ENCODE peak calls at places on chromosomes 6 and 20, in five cellular contexts. E, X, P, R and V are unnamed samples.

GRCh38 chr6:156283091-156283490 is 494.1 kb upstream of the ARID1B start:
- DNase-seq in R (no peak), E (no peak), P (no peak), X (no peak), V (no peak)

GRCh38 chr20:36470482-36471062 is 70.7 kb upstream of the MYL9 start:
- DNase-seq in E (no peak), R (no peak), X (no peak), P (no peak), V (no peak)

GRCh38 chr6:6610031-6610591 is 21.6 kb downstream of the LY86 start:
- DNase-seq in P (no peak), X (no peak), R (no peak), E (no peak), V (no peak)

GRCh38 chr6:15481892-15482291 is 180.9 kb downstream of the DTNBP1 start:
- DNase-seq in R (no peak), P (no peak), E (no peak), X (no peak), V (no peak)

GRCh38 chr20:38685853-38686473 is 38.3 kb upstream of the SLC32A1 start:
- DNase-seq in E (peak), P (peak), X (no peak), R (peak), V (no peak)

GRCh38 chr6:73768630-73769029 is 72.6 kb downstream of the CD109 start:
- DNase-seq in X (peak), E (no peak), P (no peak), R (no peak), V (no peak)

GRCh38 chr20:39954585-39954984 is 734.5 kb downstream of the MAFB start:
- DNase-seq in R (peak), P (no peak), E (no peak), X (no peak), V (no peak)

GRCh38 chr6:119173249-119174084 is 95.0 kb upstream of the FAM184A start:
- DNase-seq in E (no peak), P (no peak), X (no peak), R (no peak), V (no peak)

GRCh38 chr6:83927470-83927869 is 68.0 kb downstream of the CYB5R4 start:
- DNase-seq in X (no peak), R (no peak), P (no peak), E (no peak), V (no peak)

GRCh38 chr6:5554226-5554625 is 292.9 kb downstream of the FARS2 start:
- DNase-seq in R (no peak), E (no peak), X (no peak), P (no peak), V (no peak)

GRCh38 chr20:22757424-22758189 is 173.2 kb upstream of the FOXA2 start:
- DNase-seq in E (no peak), X (no peak), P (no peak), R (no peak), V (no peak)

GRCh38 chr20:32515631-32516101 is 69.5 kb downstream of the NOL4L start:
- DNase-seq in R (no peak), X (no peak), P (no peak), E (no peak), V (no peak)

GRCh38 chr6:42177514-42178364 is 4.6 kb downstream of the GUCA1A start:
- DNase-seq in R (no peak), X (no peak), E (no peak), P (no peak), V (no peak)

GRCh38 chr6:62645274-62645673 is 359.2 kb upstream of the KHDRBS2 start:
- DNase-seq in R (no peak), X (no peak), E (no peak), P (no peak), V (no peak)

GRCh38 chr6:8462694-8463093 is 27.3 kb upstream of the SLC35B3 start:
- DNase-seq in P (no peak), E (no peak), R (no peak), X (no peak), V (no peak)

GRCh38 chr6:26250806-26251075 is 114.3 kb upstream of the BTN3A2 start:
- DNase-seq in X (no peak), R (no peak), P (no peak), E (no peak), V (no peak)

GRCh38 chr20:24535956-24536730 is 66.7 kb downstream of the SYNDIG1 start:
- DNase-seq in R (peak), P (no peak), E (no peak), X (no peak), V (no peak)

GRCh38 chr6:21791596-21791995 is 198.0 kb downstream of the SOX4 start:
- DNase-seq in X (no peak), P (no peak), E (no peak), R (no peak), V (no peak)

GRCh38 chr20:56111951-56112730 is 106.8 kb upstream of the CBLN4 start:
- DNase-seq in P (no peak), E (no peak), X (no peak), R (no peak), V (no peak)

GRCh38 chr20:47124235-47124717 is 229.6 kb downstream of the EYA2 start:
- DNase-seq in P (no peak), R (no peak), X (no peak), E (no peak), V (no peak)

GRCh38 chr6:98014791-98015201 is 731.8 kb upstream of the MMS22L start:
- DNase-seq in P (no peak), E (no peak), R (no peak), X (no peak), V (no peak)

GRCh38 chr6:72212686-72213085 is 326.3 kb downstream of the RIMS1 start:
- DNase-seq in E (no peak), R (no peak), P (no peak), X (no peak), V (no peak)

GRCh38 chr6:10322991-10323390 is 91.9 kb downstream of the TFAP2A start:
- DNase-seq in R (no peak), P (no peak), E (no peak), X (no peak), V (no peak)

GRCh38 chr6:11552390-11552789 is 14.8 kb downstream of the TMEM170B start:
- DNase-seq in P (no peak), E (no peak), X (no peak), R (no peak), V (no peak)

GRCh38 chr6:108914235-108915022 is 66.2 kb downstream of the ARMC2 start:
- DNase-seq in X (no peak), R (peak), P (no peak), E (no peak), V (no peak)

GRCh38 chr6:91437295-91437694 is 850.4 kb upstream of the MAP3K7 start:
- DNase-seq in E (no peak), P (no peak), X (no peak), R (no peak), V (no peak)

GRCh38 chr20:41180599-41181333 is 43.4 kb downstream of the PLCG1 start:
- DNase-seq in P (peak), X (no peak), R (no peak), E (no peak), V (no peak)

GRCh38 chr6:107637914-107638313 is 148.0 kb downstream of the SOBP start:
- DNase-seq in R (no peak), P (no peak), X (no peak), E (no peak), V (no peak)

GRCh38 chr20:37336369-37337207 is 9.4 kb upstream of the SRC start:
- DNase-seq in R (peak), X (no peak), E (no peak), P (no peak), V (no peak)

GRCh38 chr6:13573669-13574110 is 711 bp upstream of the SIRT5 start:
- DNase-seq in E (no peak), P (peak), X (no peak), R (peak), V (peak)

GRCh38 chr6:110853754-110854477 is 20.7 kb upstream of the AMD1 start:
- DNase-seq in R (no peak), P (no peak), X (no peak), E (no peak), V (no peak)

GRCh38 chr20:37911838-37912273 is 8.9 kb downstream of the VSTM2L start:
- DNase-seq in P (no peak), X (no peak), E (peak), R (peak), V (no peak)

GRCh38 chr6:1485678-1486077 is 96.3 kb downstream of the FOXF2 start:
- DNase-seq in X (peak), R (peak), E (peak), P (no peak), V (peak)

GRCh38 chr6:168208854-168209253 is 110.7 kb downstream of the DACT2 start:
- DNase-seq in X (no peak), R (no peak), E (no peak), P (no peak), V (no peak)

GRCh38 chr6:43742931-43743632 is 26.9 kb upstream of the VEGFA start:
- DNase-seq in E (no peak), X (no peak), R (no peak), P (no peak), V (no peak)

GRCh38 chr6:139540276-139540675 is 165.8 kb upstream of the CITED2 start:
- DNase-seq in R (peak), P (peak), E (no peak), X (peak), V (no peak)

GRCh38 chr20:19817017-19817416 is 59.0 kb downstream of the RIN2 start:
- DNase-seq in P (no peak), X (no peak), E (peak), R (peak), V (peak)

GRCh38 chr20:63167026-63167917 is 48.7 kb downstream of the YTHDF1 start:
- DNase-seq in R (no peak), E (no peak), P (no peak), X (no peak), V (no peak)

GRCh38 chr20:62136283-62137091 is 6.7 kb downstream of the PSMA7 start:
- DNase-seq in P (peak), E (no peak), R (peak), X (no peak), V (no peak)
- TF ChIP-seq CTCF in P (peak), E (peak), R (peak), X (peak), V (peak)

GRCh38 chr6:32196682-32197616 is 4.5 kb upstream of the GPSM3 start:
- DNase-seq in E (no peak), X (no peak), R (no peak), P (no peak), V (no peak)
- H3K4me3 ChIP-seq in E (peak), X (peak), R (peak), P (peak), V (peak)

GRCh38 chr20:3813758-3814581 is 6.4 kb upstream of the AP5S1 start:
- DNase-seq in R (no peak), P (peak), X (no peak), E (no peak), V (no peak)
- TF ChIP-seq CTCF in R (no peak), P (no peak), X (no peak), E (no peak), V (no peak)

GRCh38 chr20:8787090-8787489 is 281.8 kb upstream of the PLCB4 start:
- DNase-seq in R (no peak), P (no peak), X (no peak), E (no peak), V (no peak)

GRCh38 chr20:8786383-8786782 is 282.5 kb upstream of the PLCB4 start:
- DNase-seq in R (no peak), E (no peak), P (no peak), X (no peak), V (no peak)

GRCh38 chr20:8790442-8791074 is 278.3 kb upstream of the PLCB4 start:
- DNase-seq in X (no peak), E (peak), R (peak), P (peak), V (no peak)

GRCh38 chr20:8788831-8789230 is 280.1 kb upstream of the PLCB4 start:
- DNase-seq in R (no peak), P (no peak), X (no peak), E (no peak), V (no peak)

GRCh38 chr20:8788275-8788674 is 280.6 kb upstream of the PLCB4 start:
- DNase-seq in X (no peak), E (no peak), R (no peak), P (no peak), V (no peak)
- H3K4me3 ChIP-seq in X (no peak), E (no peak), R (no peak), P (no peak), V (no peak)

GRCh38 chr6:17042422-17043147 is 59.3 kb upstream of the STMND1 start:
- DNase-seq in E (no peak), R (peak), X (peak), P (no peak), V (peak)
- TF ChIP-seq CTCF in E (peak), R (peak), X (peak), P (no peak), V (peak)

GRCh38 chr6:142844065-142844755 is 100.8 kb downstream of the HIVEP2 start:
- DNase-seq in P (no peak), E (peak), X (no peak), R (peak), V (no peak)
- H3K4me3 ChIP-seq in P (no peak), E (no peak), X (no peak), R (no peak), V (no peak)

DNA sequence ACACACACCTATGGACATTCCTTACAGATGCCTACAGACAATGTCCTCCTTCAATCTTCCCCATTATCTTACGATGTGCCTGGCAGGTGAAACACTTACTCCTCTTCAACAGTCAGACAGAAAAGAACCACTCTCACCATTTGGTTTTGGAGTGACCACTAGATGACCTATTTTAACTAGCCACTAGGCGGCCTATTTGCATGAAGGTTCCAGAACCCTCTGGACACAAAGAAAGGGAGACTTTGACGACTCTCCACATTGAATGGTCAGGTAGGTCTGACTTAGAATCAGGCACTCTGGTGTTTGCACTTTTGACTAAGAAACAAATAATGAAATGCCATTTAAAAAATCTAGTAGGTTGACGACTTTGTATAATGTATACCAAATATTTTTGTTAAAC is 42.0 kb downstream of the PNLDC1 start:
- DNase-seq in P (no peak), E (no peak), X (no peak), R (peak), V (no peak)
- TF ChIP-seq CTCF in P (peak), E (peak), X (peak), R (peak), V (peak)